ENCODE peak calls at places on chromosomes 3 and 15, in six cellular contexts. H is CD8-positive, alpha-beta T cell; V is A673; F is CD4-positive, alpha-beta memory T cell; I is Karpas-422; Q is cardiac muscle cell. K is an unnamed sample. For H3K9me3, the result is how much of the 10 kb centered on the place peaks cover.

GRCh38 chr3:62935793-62936192 is 60.6 kb upstream of the CADPS start:
- DNase-seq in Q (no peak), H (no peak), V (no peak), F (no peak), I (no peak), K (no peak)

GRCh38 chr3:114758828-114759709 is 388.0 kb downstream of the ZBTB20 start:
- DNase-seq in Q (peak), H (no peak), I (no peak), V (peak), F (no peak), K (no peak)

GRCh38 chr3:30871720-30872119 is 22.7 kb downstream of the GADL1 start:
- DNase-seq in V (no peak), I (no peak), F (no peak), Q (no peak), H (no peak), K (no peak)

GRCh38 chr3:112327371-112327951 is 5.5 kb upstream of the CD200 start:
- DNase-seq in H (peak), V (peak), Q (peak), F (peak), I (peak), K (no peak)

GRCh38 chr3:148757238-148757930 is 59.7 kb downstream of the AGTR1 start:
- DNase-seq in I (no peak), V (no peak), F (no peak), Q (peak), H (no peak), K (no peak)

GRCh38 chr15:80106051-80106450 is 46.6 kb downstream of the ZFAND6 start:
- DNase-seq in V (no peak), I (no peak), Q (peak), F (no peak), H (no peak), K (no peak)

GRCh38 chr15:70762469-70763119 is 764 bp downstream of the UACA start:
- DNase-seq in F (peak), V (peak), I (no peak), Q (peak), H (no peak), K (no peak)

GRCh38 chr3:187744169-187745151 is 808 bp downstream of the BCL6 start:
- DNase-seq in F (peak), I (peak), V (peak), Q (peak), H (peak), K (peak)

GRCh38 chr15:44593042-44593736 is 56.2 kb downstream of the EIF3J start:
- DNase-seq in V (peak), Q (peak), I (peak), F (peak), H (no peak), K (no peak)

GRCh38 chr3:99505646-99506269 is 132.6 kb upstream of the COL8A1 start:
- DNase-seq in Q (peak), V (peak), I (no peak), F (no peak), H (no peak), K (no peak)

GRCh38 chr3:52405066-52405465 is 39.8 kb downstream of the SEMA3G start:
- DNase-seq in Q (no peak), V (no peak), I (no peak), F (no peak), H (no peak), K (no peak)

DNA sequence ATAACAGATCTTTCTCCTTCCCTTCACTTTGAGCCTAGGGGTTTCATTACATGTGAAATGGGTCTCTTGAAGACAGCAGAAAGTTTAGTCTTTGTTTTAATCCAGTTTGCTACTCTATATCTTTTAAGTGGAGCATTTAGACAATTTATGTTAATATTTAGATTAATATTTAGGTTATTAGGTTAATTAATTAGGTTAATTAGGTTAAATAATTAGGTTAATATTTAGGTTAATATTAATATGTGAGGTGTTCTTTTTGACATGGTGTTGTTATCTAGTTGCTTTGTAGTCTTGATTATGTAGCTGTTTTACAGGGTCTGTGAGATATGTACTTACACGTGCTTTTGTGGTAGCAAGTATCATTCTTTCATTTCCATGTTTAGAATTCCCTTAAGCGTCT is 312.9 kb downstream of the NEK10 start:
- DNase-seq in I (no peak), H (no peak), Q (no peak), V (no peak), F (no peak), K (no peak)
- H3K9me3 ChIP-seq in I (under half), H (under half), Q (under half), V (under half), F (under half), K (under half)

GRCh38 chr15:39608741-39609140 is 27.9 kb downstream of the THBS1 start:
- DNase-seq in V (no peak), Q (no peak), I (no peak), H (no peak), F (no peak), K (no peak)

GRCh38 chr15:39610665-39611064 is 29.8 kb downstream of the THBS1 start:
- DNase-seq in I (no peak), F (no peak), Q (no peak), H (no peak), V (no peak), K (no peak)

GRCh38 chr15:39613271-39613670 is 32.4 kb downstream of the THBS1 start:
- DNase-seq in H (no peak), Q (no peak), I (no peak), V (no peak), F (no peak), K (no peak)

GRCh38 chr15:39608185-39608584 is 27.3 kb downstream of the THBS1 start:
- DNase-seq in Q (no peak), V (no peak), F (no peak), I (no peak), H (no peak), K (no peak)

GRCh38 chr15:39609166-39609918 is 28.5 kb downstream of the THBS1 start:
- DNase-seq in V (no peak), I (no peak), F (no peak), Q (no peak), H (no peak), K (no peak)
- H3K9me3 ChIP-seq in V (under half), I (under half), F (under half), Q (under half), H (under half), K (under half)

DNA sequence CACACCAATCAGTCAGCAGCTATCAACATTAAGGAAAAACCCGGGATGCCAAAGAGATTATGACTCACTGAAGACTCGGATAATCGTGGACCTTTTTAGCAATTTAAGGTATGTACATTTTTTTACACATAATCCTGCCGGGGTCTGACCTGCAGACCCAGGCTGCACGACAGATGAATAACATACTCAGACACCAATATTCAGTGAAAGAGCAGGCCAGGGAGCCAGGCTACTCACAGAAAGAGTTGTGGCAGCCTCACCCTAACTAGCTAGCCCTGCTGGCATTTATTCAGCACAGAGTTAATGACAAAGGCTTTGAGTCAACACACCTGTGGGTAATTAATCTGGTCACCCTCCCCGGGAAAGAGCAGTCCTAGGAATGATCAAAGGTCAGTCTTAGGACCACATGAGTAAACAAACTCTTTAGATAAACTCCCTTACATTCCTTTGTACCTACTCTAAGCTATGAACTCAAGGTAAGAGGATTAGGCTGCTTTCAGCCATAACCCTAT is 727.5 kb downstream of the TBL1XR1 start:
- DNase-seq in F (no peak), H (no peak), V (no peak), I (no peak), Q (no peak), K (no peak)
- H3K9me3 ChIP-seq in F (under half), H (under half), V (under half), I (under half), Q (under half), K (under half)

DNA sequence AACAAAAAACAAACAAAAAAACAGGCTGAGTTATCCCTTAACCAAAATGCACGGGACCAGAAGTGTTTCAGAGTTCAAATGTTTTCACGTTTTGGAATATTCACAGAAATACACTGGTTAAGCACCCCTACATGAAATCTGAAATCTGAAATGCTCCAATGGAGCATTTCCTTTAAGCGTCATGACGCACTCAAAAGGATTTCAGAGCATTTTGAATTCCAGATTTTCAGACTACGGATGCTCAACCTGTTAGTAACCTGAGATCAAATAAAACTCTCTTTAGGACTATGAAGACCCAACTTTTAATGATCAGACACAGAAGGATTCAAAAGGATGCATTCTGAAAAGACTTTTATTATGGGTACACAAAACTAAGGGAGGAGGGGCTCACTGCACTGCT is 9.6 kb downstream of the CLPX start:
- DNase-seq in F (no peak), Q (no peak), I (no peak), V (no peak), H (no peak), K (no peak)
- H3K9me3 ChIP-seq in F (under half), Q (under half), I (under half), V (under half), H (under half), K (under half)